ENCODE peak calls at places on chromosome 12, in five cellular contexts. R is SK-N-SH; M is CD8-positive, alpha-beta memory T cell; P is Panc1; O is PC-3. A is an unnamed sample.

GRCh38 chr12:19382563-19382962 is 56.7 kb upstream of the AEBP2 start:
- DNase-seq in R (no peak), M (no peak), P (no peak), O (no peak), A (no peak)

GRCh38 chr12:56521209-56521589 is 421 bp upstream of the RBMS2 start:
- DNase-seq in R (no peak), M (no peak), P (no peak), O (no peak), A (no peak)

GRCh38 chr12:66627270-66627987 is 51.4 kb downstream of the GRIP1 start:
- DNase-seq in R (no peak), M (no peak), P (no peak), O (no peak), A (no peak)

GRCh38 chr12:126770188-126770587 is 1496.8 kb upstream of the TMEM132C start:
- DNase-seq in R (no peak), M (no peak), P (no peak), O (no peak), A (no peak)

GRCh38 chr12:16553457-16553856 is 52.5 kb downstream of the LMO3 start:
- DNase-seq in R (no peak), M (no peak), P (no peak), O (no peak), A (peak; percentile 68)

GRCh38 chr12:76272292-76272691 is 75.9 kb downstream of the BBS10 start:
- DNase-seq in R (no peak), M (no peak), P (no peak), O (no peak), A (no peak)

GRCh38 chr12:2783936-2784600 is 10.7 kb upstream of the FKBP4 start:
- DNase-seq in R (peak; percentile 83), M (peak; percentile 60), P (peak; percentile 45), O (peak; percentile 59), A (peak; percentile 74)

GRCh38 chr12:57181561-57182155 is 34.2 kb upstream of the LRP1-AS start:
- DNase-seq in R (no peak), M (no peak), P (no peak), O (no peak), A (no peak)

GRCh38 chr12:63958876-63959275 is 114.4 kb downstream of the SRGAP1 start:
- DNase-seq in R (peak; percentile 47), M (no peak), P (no peak), O (no peak), A (no peak)

GRCh38 chr12:74339211-74339610 is 198.4 kb upstream of the ATXN7L3B start:
- DNase-seq in R (no peak), M (no peak), P (no peak), O (no peak), A (no peak)

GRCh38 chr12:12349711-12350665 is at the start of gene MANSC1:
- DNase-seq in R (peak; percentile 89), M (peak; percentile 61), P (no peak), O (peak; percentile 58), A (peak; percentile 66)

GRCh38 chr12:88305491-88305890 is 163.4 kb downstream of the TMTC3 start:
- DNase-seq in R (no peak), M (no peak), P (no peak), O (peak; percentile 3), A (no peak)
- H3K4me1 ChIP-seq in R (no peaks in the 10 kb centered on the region), M (no peaks in the 10 kb centered on the region), P (no peaks in the 10 kb centered on the region), O (peaks cover 40% of the 10 kb centered on the region), A (peaks cover 21% of the 10 kb centered on the region)

GRCh38 chr12:6703631-6704030 is 3.0 kb upstream of the PIANP start:
- DNase-seq in R (no peak), M (peak; percentile 27), P (no peak), O (no peak), A (no peak)
- H3K4me3 ChIP-seq in R (no peak overlapping the region), M (no peak overlapping the region), P (no peak overlapping the region), O (no peak overlapping the region), A (no peak overlapping the region)

GRCh38 chr12:131049569-131050339 is 96.0 kb downstream of the ADGRD1 start:
- DNase-seq in R (no peak), M (no peak), P (no peak), O (no peak), A (no peak)

GRCh38 chr12:131049002-131049401 is 95.3 kb downstream of the ADGRD1 start:
- DNase-seq in R (no peak), M (no peak), P (no peak), O (no peak), A (no peak)

GRCh38 chr12:131046813-131047788 is 93.4 kb downstream of the ADGRD1 start:
- DNase-seq in R (no peak), M (no peak), P (no peak), O (no peak), A (no peak)

GRCh38 chr12:131048611-131048990 is 94.9 kb downstream of the ADGRD1 start:
- DNase-seq in R (no peak), M (no peak), P (no peak), O (no peak), A (no peak)

DNA sequence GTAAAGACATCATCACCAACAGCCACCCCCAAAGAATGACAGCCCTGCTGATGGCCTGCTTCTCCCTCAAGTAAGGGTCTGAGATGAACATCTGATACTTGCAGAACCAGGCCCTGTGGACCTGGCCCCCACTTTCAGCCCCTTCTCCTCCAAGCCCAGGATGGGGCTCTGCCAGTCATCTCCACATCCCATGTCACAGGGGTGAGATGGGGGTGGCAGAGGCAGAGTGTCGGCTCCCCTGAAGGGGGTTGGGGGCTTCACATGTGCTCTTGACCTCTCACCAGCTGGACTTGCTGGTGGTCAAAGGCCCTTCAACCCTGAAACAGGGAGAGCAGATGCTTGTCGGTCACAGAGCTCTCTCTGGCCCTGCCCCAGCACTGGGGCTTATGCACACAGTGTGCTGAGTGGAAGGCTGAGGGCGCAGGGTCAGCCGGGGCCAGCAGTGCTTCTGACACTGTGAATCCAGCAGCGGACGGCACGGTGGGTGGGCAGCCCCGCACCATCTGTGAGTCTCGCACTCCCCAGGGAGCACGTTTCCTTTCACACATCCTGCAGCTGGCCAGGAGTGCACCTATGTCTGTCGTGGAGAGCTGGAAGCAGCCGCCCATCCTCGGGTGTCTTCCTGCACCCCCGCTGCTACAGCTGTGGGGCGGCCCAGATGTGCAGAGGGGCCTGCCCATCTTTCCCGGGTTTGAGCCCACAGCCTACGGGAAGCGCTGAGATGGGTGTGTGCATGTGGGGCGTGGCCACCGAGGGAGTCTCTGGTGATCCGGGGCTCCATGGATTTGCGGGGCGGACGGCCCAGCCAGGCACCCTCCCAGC is 94.3 kb downstream of the ADGRD1 start:
- DNase-seq in R (no peak), M (no peak), P (no peak), O (no peak), A (no peak)
- H3K9me3 ChIP-seq in R (no peaks in the 10 kb centered on the region), M (no peaks in the 10 kb centered on the region), P (no peaks in the 10 kb centered on the region), O (no peaks in the 10 kb centered on the region), A (no peaks in the 10 kb centered on the region)

DNA sequence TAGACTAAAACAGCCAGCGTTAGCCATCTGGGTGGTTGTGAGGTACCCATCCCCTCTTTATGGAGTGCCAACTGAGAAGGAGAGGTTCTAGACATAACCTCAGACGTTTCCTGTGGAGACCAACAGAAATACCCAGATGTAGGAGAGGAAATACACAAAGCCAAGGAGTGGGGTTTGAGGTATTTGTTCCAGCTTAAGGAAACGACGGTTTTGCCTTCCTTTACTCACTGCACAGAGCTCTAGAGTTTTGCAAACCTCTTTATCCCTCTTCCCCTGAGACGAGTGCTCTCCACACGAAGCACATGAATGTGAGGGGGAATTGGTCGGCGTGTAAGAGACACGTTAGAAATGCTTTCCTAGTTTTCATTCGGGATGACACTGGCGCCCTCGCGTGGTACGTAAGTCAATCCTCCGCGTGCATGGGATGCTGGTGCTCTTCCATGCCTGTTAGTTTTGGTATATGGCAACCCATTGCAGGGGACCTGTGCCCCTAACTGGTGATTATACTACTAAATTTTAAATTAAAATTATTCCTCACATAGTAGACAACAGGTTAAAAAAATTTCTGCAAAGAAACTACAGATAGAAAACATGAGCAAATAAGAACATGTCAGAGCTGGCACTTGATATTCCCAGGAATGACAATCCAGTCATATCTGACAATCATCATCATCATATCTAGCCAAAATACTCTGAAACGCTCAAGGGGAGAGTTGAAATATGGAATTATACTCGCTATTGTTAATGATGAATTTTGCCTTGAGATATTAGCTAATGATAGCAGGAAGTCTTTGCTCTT is 121.7 kb downstream of the PPM1H start:
- DNase-seq in R (peak; percentile 63), M (no peak), P (peak; percentile 42), O (no peak), A (peak; percentile 87)
- H3K4me1 ChIP-seq in R (peaks cover 3% of the 10 kb centered on the region), M (peaks cover 3% of the 10 kb centered on the region), P (no peaks in the 10 kb centered on the region), O (no peaks in the 10 kb centered on the region), A (no peaks in the 10 kb centered on the region)

GRCh38 chr12:51862947-51863346 is 14.4 kb upstream of the FIGNL2 start:
- DNase-seq in R (no peak), M (no peak), P (no peak), O (no peak), A (no peak)
- H3K4me3 ChIP-seq in R (no peak overlapping the region), M (no peak overlapping the region), P (no peak overlapping the region), O (no peak overlapping the region), A (no peak overlapping the region)

GRCh38 chr12:21117995-21118394 is 13.0 kb upstream of the SLCO1B1 start:
- DNase-seq in R (no peak), M (no peak), P (no peak), O (no peak), A (no peak)

GRCh38 chr12:21113266-21113665 is 17.7 kb upstream of the SLCO1B1 start:
- DNase-seq in R (no peak), M (no peak), P (no peak), O (no peak), A (no peak)

GRCh38 chr12:21118760-21119159 is 12.2 kb upstream of the SLCO1B1 start:
- DNase-seq in R (no peak), M (no peak), P (no peak), O (no peak), A (no peak)
- H3K9me3 ChIP-seq in R (no peaks in the 10 kb centered on the region), M (no peaks in the 10 kb centered on the region), P (no peaks in the 10 kb centered on the region), O (no peaks in the 10 kb centered on the region), A (no peaks in the 10 kb centered on the region)

GRCh38 chr12:49748800-49749199 is 7.4 kb downstream of the TMBIM6 start:
- DNase-seq in R (no peak), M (no peak), P (no peak), O (no peak), A (no peak)
- H3K4me1 ChIP-seq in R (peaks cover 9% of the 10 kb centered on the region), M (peaks cover 78% of the 10 kb centered on the region), P (peaks cover 23% of the 10 kb centered on the region), O (peaks cover 9% of the 10 kb centered on the region), A (peaks cover 60% of the 10 kb centered on the region)

GRCh38 chr12:130717752-130718151 is 1.7 kb upstream of the RIMBP2 start:
- DNase-seq in R (no peak), M (no peak), P (no peak), O (no peak), A (no peak)

GRCh38 chr12:130715150-130715995 is 726 bp downstream of the RIMBP2 start:
- DNase-seq in R (peak; percentile 70), M (no peak), P (no peak), O (no peak), A (peak; percentile 29)

GRCh38 chr12:130714591-130715149 is 1.4 kb downstream of the RIMBP2 start:
- DNase-seq in R (peak; percentile 78), M (no peak), P (no peak), O (no peak), A (peak; percentile 11)

GRCh38 chr12:130715996-130716917 is at the start of gene RIMBP2:
- DNase-seq in R (peak; percentile 62), M (no peak), P (no peak), O (no peak), A (peak; percentile 9)

DNA sequence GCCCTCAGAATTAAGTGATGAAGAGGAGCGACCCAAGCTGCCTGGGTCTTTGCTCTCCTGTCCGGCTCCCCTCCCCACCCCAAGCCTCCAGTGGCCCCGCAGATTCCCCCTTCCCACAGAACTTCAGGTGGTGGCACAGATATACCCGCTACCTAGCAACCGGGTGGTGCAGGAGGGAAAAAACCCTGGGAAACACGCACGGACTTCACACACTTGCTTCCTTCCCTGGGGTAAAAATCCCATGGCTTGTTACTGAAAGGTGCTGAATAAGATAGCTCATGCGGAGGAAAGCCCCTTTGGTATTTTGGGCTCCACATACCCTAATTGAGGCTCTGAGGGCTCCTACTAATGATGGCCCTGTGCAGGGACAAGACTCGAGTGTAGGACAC is 813 bp upstream of the RIMBP2 start:
- DNase-seq in R (no peak), M (no peak), P (no peak), O (no peak), A (no peak)
- H3K4me3 ChIP-seq in R (no peak overlapping the region), M (no peak overlapping the region), P (peak overlapping the region; percentile 39), O (no peak overlapping the region), A (peak overlapping the region; percentile 33)

GRCh38 chr12:133180669-133181068 is 626 bp upstream of the ZNF268 start:
- DNase-seq in R (no peak), M (no peak), P (no peak), O (no peak), A (no peak)
- H3K9me3 ChIP-seq in R (peaks cover 17% of the 10 kb centered on the region), M (peaks cover 22% of the 10 kb centered on the region), P (peaks cover 52% of the 10 kb centered on the region), O (no peaks in the 10 kb centered on the region), A (no peaks in the 10 kb centered on the region)

A was measured in cardiac muscle cell.